ENCODE peak calls at places on chromosomes 4 and X, in five cellular contexts. L, V, Y, T and G are unnamed samples.

GRCh38 chr4:151012836-151013235 is 2.2 kb downstream of the LRBA start:
- DNase-seq in Y (no peak), V (no peak), T (no peak), L (no peak), G (no peak)

GRCh38 chrX:16465081-16465876 is 184.7 kb upstream of the S100G start:
- DNase-seq in V (no peak), Y (no peak), L (peak; percentile 41), T (no peak), G (no peak)

GRCh38 chrX:143634701-143635442 is 1.0 kb downstream of the SLITRK4 start:
- DNase-seq in V (no peak), T (no peak), Y (no peak), L (no peak), G (no peak)

GRCh38 chr4:2742081-2742822 is 13.9 kb downstream of the TNIP2 start:
- DNase-seq in V (no peak), L (no peak), Y (no peak), T (no peak), G (no peak)

GRCh38 chr4:85681194-85681803 is 206.3 kb downstream of the ARHGAP24 start:
- DNase-seq in T (peak; percentile 86), L (peak; percentile 99), V (no peak), Y (peak; percentile 80), G (no peak)

GRCh38 chrX:71652405-71652804 is 14.9 kb upstream of the LOC101059915 start:
- DNase-seq in L (peak; percentile 72), T (peak; percentile 14), V (peak; percentile 39), Y (peak; percentile 65), G (peak; percentile 36)

GRCh38 chr4:175531405-175532091 is 280.5 kb downstream of the GPM6A start:
- DNase-seq in T (no peak), L (peak; percentile 89), V (peak; percentile 7), Y (no peak), G (no peak)

GRCh38 chrX:101708180-101708579 is 48.5 kb upstream of the ARMCX2 start:
- DNase-seq in L (peak; percentile 1), Y (peak; percentile 41), T (peak; percentile 6), V (no peak), G (no peak)

GRCh38 chrX:53435997-53436396 is 1.8 kb upstream of the HSD17B10 start:
- DNase-seq in V (peak; percentile 70), Y (peak; percentile 83), L (peak; percentile 80), T (no peak), G (peak; percentile 77)

GRCh38 chrX:116378961-116379360 is 57.4 kb upstream of the SLC6A14 start:
- DNase-seq in Y (no peak), L (no peak), T (no peak), V (no peak), G (no peak)

DNA sequence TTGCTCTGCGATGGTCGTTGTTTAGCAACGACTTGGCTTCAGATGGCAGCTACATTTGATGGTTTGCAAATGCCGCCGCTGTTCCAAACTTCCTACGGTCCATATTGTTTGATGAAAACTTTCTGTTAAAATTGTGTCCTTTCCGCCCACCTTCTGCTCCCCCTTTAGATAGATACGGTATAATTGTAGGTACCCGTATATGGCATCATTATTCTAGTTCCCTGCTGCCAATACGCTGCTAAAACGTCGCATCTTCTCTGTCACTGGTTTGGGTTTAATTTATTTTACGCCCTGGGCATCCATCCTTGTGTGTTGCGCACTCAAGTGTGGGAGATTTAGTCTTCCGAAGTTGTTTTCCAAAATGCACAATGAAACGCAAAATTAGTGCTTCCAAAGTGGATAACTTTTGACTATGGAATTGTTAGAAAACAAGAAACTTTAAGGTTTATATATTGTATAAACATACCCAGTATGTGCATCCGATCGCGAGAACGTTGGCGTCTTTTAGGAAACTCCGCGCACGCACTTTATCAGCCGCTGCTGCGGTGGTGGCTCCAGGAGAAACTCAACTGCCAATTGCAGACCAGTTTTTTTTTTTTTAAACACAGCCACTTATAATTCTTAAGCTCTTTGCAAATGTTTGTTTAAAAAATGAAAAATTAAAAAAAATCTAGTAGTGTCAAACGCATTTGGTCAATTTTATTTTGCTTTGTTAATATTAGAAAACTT is 1.7 kb downstream of the ATOH1 start:
- DNase-seq in V (no peak), L (no peak), T (no peak), Y (no peak), G (no peak)
- H3K4me3 ChIP-seq in V (no peak overlapping the region), L (no peak overlapping the region), T (no peak overlapping the region), Y (no peak overlapping the region), G (no peak overlapping the region)

DNA sequence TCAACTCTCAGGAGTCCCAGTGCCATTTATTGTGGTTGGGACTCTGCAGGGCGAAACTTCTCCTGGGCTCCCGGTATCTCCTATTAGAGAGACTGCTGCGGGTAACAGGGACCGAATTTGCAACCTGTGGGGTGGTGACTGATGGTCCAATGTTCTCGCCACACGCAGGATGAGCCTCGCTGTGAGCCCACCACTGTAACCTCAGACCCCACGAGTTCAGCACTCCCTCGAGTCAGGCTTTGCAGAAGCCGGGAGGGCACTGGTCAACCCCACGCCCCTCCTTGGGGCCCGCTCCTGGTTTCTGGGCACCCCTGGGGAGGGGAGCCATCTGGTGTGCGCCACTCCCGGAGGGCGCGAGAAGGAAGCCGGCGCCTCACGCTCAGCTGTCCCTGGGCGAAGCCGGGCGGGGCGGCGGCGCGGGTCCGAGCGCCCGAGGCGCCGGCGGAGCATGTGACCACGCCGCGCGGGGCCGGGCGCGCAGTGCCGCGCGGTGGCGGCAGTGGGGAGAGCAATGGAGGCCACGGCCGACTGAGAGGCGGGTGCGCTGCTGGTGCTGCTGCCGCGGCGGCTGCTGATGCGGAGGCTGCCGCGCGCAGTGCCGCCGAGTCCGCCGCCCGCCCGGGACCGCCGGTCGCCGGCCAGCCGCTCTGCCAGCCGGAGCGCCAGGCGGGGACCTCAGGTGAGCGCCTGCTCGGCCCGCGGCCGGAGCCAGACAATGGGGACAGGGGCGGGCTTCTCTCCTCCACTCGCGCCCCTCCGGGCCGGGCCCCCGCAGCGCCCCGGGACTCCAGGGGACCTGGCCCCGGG is 100.1 kb downstream of the CEP135 start:
- DNase-seq in T (no peak), V (peak; percentile 27), L (peak; percentile 55), Y (peak; percentile 64), G (peak; percentile 11)
- H3K4me3 ChIP-seq in T (peak overlapping the region; percentile 54), V (peak overlapping the region; percentile 80), L (peak overlapping the region; percentile 69), Y (peak overlapping the region; percentile 68), G (peak overlapping the region; percentile 66)

GRCh38 chr4:15469402-15470148 is at the start of gene CC2D2A:
- DNase-seq in T (no peak), Y (no peak), L (peak; percentile 81), V (peak; percentile 38), G (peak; percentile 46)
- H3K4me3 ChIP-seq in T (peak within 1 kb of the TSS; percentile 47), Y (no peak within 1 kb of the TSS), L (peak within 1 kb of the TSS; percentile 62), V (peak within 1 kb of the TSS; percentile 61), G (peak within 1 kb of the TSS; percentile 33)

GRCh38 chrX:115344885-115345653 is 55.6 kb downstream of the LUZP4 start:
- DNase-seq in T (peak; percentile 75), V (peak; percentile 62), Y (peak; percentile 94), L (peak; percentile 98), G (peak; percentile 81)
- H3K4me3 ChIP-seq in T (no peak overlapping the region), V (no peak overlapping the region), Y (no peak overlapping the region), L (no peak overlapping the region), G (no peak overlapping the region)

GRCh38 chrX:118221733-118222132 is 105.1 kb upstream of the KLHL13 start:
- DNase-seq in L (no peak), Y (peak; percentile 69), T (no peak), V (no peak), G (no peak)
- H3K4me3 ChIP-seq in L (no peak overlapping the region), Y (no peak overlapping the region), T (no peak overlapping the region), V (no peak overlapping the region), G (no peak overlapping the region)

DNA sequence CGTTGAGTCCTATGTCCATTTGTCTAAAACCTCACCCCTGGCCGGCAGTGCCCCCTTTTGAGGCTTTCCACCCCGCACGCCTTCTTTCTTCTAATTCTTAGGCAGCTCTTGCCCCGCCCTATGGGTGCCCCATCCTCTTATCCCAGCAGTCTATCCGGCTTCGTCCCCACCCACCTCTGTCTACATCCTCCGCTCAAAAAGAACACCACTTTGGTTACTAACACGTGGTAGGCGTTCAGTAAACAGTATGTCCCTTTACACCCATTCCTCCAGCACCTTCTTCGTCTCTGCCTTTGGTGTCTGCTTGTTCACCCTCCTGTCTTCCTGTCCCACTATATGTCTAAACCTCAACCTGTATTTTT is 39.2 kb downstream of the STARD8 start:
- DNase-seq in T (no peak), Y (peak; percentile 24), L (peak; percentile 34), V (peak; percentile 17), G (no peak)
- H3K4me3 ChIP-seq in T (peak overlapping the region; percentile 36), Y (no peak overlapping the region), L (peak overlapping the region; percentile 48), V (peak overlapping the region; percentile 41), G (peak overlapping the region; percentile 59)

DNA sequence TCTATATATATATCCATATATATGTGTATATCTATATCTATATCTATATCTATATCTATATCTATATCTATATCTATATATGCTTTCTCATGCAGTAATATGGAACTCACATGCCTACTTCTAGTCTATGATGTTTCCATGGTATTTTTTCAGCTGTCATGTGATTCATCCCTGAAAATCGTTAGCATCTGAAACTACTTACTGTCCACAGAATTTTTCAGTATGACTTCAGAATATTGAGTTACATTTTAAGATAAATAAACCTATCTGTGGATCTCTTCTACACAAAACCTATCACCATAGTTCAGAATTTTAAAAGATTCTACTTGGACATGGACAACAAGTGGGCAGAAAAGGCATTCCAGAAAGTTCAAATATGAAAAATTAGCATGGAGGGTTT is 855.1 kb upstream of the INTU start:
- DNase-seq in V (no peak), L (peak; percentile 84), T (peak; percentile 89), Y (peak; percentile 2), G (no peak)
- H3K4me3 ChIP-seq in V (no peak overlapping the region), L (no peak overlapping the region), T (no peak overlapping the region), Y (no peak overlapping the region), G (no peak overlapping the region)

DNA sequence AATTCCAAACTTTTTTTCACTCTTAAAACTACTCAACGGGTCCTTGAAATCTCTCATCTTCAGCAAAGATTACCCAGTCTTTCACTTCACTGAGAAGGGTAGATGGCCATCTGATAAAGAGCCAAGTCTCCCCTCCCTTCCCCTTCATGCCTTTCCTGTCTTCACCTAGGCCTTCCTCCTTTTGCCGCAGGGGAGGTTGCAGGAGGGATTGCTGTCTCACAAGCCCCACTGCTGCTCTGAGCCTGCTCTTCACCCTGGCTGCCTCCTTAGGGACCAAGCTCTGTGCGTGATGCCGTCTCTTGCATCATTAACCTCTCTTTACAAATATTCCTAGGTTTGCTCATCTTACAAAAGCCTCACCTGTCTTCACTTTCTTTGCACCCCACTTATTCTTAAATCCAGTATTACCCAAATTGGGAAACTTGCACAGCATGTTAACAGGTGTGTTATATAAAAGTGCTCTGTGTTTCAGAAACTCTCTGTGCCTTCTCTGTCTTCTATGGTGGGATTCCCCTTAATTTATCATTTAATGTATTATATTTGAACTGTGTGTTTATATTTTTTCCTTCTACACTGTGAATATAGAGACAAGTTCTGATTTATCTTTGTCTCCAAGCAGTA is 3.8 kb downstream of the ZFX start:
- DNase-seq in T (no peak), L (peak; percentile 39), V (no peak), Y (peak; percentile 35), G (no peak)
- H3K4me3 ChIP-seq in T (peak overlapping the region; percentile 11), L (peak overlapping the region; percentile 12), V (peak overlapping the region; percentile 85), Y (no peak overlapping the region), G (no peak overlapping the region)